ENCODE peak calls at places on chromosomes 12 and 14, in eight cellular contexts. W is fibroblast of mammary gland, J is H4, A is ovary, U is D341Med, H is myocyte, O is DMS 273 treated with DMSO at 0.1 percent for 48 hours, X is fibroblast of the aortic adventitia. K is an unnamed sample.

GRCh38 chr12:130799051-130799450 is 40.0 kb downstream of the STX2 start:
- DNase-seq in X (no peak), W (no peak), O (no peak), J (no peak), U (no peak), A (no peak), H (no peak), K (no peak)

GRCh38 chr14:63245893-63246292 is 41.6 kb downstream of the RHOJ start:
- DNase-seq in U (peak), A (no peak), W (no peak), H (no peak), O (no peak), X (peak), J (no peak), K (no peak)

GRCh38 chr14:100850841-100851585 is 25.1 kb downstream of the MEG3 start:
- DNase-seq in A (no peak), J (peak), X (no peak), H (no peak), O (no peak), W (no peak), U (peak), K (peak)

GRCh38 chr12:51917041-51917590 is 9.8 kb downstream of the ACVRL1 start:
- DNase-seq in X (no peak), J (no peak), U (no peak), H (no peak), O (no peak), W (no peak), A (no peak), K (no peak)

GRCh38 chr12:75750950-75751349 is 239.5 kb upstream of the KRR1 start:
- DNase-seq in O (no peak), H (peak), A (no peak), W (peak), U (no peak), J (peak), X (peak), K (no peak)

GRCh38 chr12:64900540-64900939 is 76.1 kb downstream of the TBC1D30 start:
- DNase-seq in H (peak), J (no peak), W (peak), U (no peak), O (no peak), X (peak), A (no peak), K (no peak)

GRCh38 chr12:26821212-26821701 is 11.7 kb downstream of the ITPR2 start:
- DNase-seq in O (no peak), H (no peak), J (no peak), A (no peak), W (peak), U (no peak), X (no peak), K (no peak)

GRCh38 chr14:50311974-50312733 is at the start of the genes DMAC2L and L2HGDH:
- DNase-seq in J (peak), H (peak), W (peak), O (peak), A (peak), X (peak), U (peak), K (peak)

GRCh38 chr14:103084021-103084919 is at the start of gene LBHD2:
- DNase-seq in W (no peak), J (no peak), A (no peak), H (no peak), U (peak), O (no peak), X (peak), K (no peak)

GRCh38 chr12:49524660-49525324 is 14.0 kb upstream of the KCNH3 start:
- DNase-seq in U (no peak), X (peak), W (peak), A (no peak), J (no peak), H (no peak), O (no peak), K (no peak)

GRCh38 chr12:131631230-131631629 is 79.7 kb upstream of the SFSWAP start:
- DNase-seq in X (no peak), O (no peak), U (no peak), J (no peak), A (no peak), H (no peak), W (no peak), K (no peak)

GRCh38 chr12:53336137-53336785 is at the start of gene SP7:
- DNase-seq in X (no peak), O (no peak), W (no peak), U (no peak), A (no peak), J (no peak), H (no peak), K (no peak)

GRCh38 chr12:103495783-103496456 is at the start of gene C12orf42:
- DNase-seq in W (peak), X (peak), A (no peak), U (peak), O (no peak), H (peak), J (peak), K (no peak)

GRCh38 chr12:54658306-54659264 is 10.4 kb upstream of the DCD start:
- DNase-seq in X (peak), J (peak), U (peak), H (peak), O (no peak), A (no peak), W (peak), K (no peak)

GRCh38 chr12:22409071-22409951 is 74.8 kb upstream of the ST8SIA1 start:
- DNase-seq in A (no peak), H (no peak), J (no peak), W (no peak), U (no peak), X (peak), O (no peak), K (no peak)